ENCODE peak calls at places on chromosomes 4 and X, in four cellular contexts. V is NT2/D1, G is choroid plexus epithelial cell, I is GM23248. N is an unnamed sample.

GRCh38 chr4:139562067-139562684 is 6.2 kb upstream of the SETD7 start:
- DNase-seq in V (no peak), G (no peak), I (no peak), N (no peak)

GRCh38 chr4:138199568-138200235 is 42.4 kb downstream of the SLC7A11 start:
- DNase-seq in V (no peak), G (peak), I (peak), N (peak)

GRCh38 chr4:129384974-129385373 is 289.0 kb downstream of the C4orf33 start:
- DNase-seq in V (no peak), G (no peak), I (no peak), N (peak)

GRCh38 chrX:154412468-154412867 is 1.1 kb downstream of the TAFAZZIN start:
- DNase-seq in V (no peak), G (no peak), I (peak), N (peak)

GRCh38 chrX:110454336-110454735 is 95.7 kb downstream of the RTL9 start:
- DNase-seq in V (no peak), G (no peak), I (no peak), N (no peak)

GRCh38 chr4:1535926-1536578 is 129.8 kb upstream of the NKX1-1 start:
- DNase-seq in V (no peak), G (no peak), I (no peak), N (no peak)

GRCh38 chr4:76316131-76316530 is 9.6 kb downstream of the STBD1 start:
- DNase-seq in V (no peak), G (no peak), I (no peak), N (no peak)

GRCh38 chrX:132389480-132389879 is 99.4 kb downstream of the MBNL3 start:
- DNase-seq in V (no peak), G (no peak), I (no peak), N (no peak)

GRCh38 chr4:1183985-1184773 is 11.8 kb upstream of the SPON2 start:
- DNase-seq in V (no peak), G (no peak), I (no peak), N (no peak)

GRCh38 chr4:185682236-185682635 is 129.8 kb downstream of the SORBS2 start:
- DNase-seq in V (no peak), G (peak), I (peak), N (peak)

GRCh38 chrX:119398974-119399771 is at the start of gene SLC25A43:
- DNase-seq in V (no peak), G (no peak), I (peak), N (peak)

GRCh38 chr4:152643153-152644035 is 36.4 kb downstream of the TMEM154 start:
- DNase-seq in V (no peak), G (no peak), I (no peak), N (peak)

GRCh38 chr4:156560701-156561100 is 410.9 kb downstream of the PDGFC start:
- DNase-seq in V (no peak), G (no peak), I (peak), N (no peak)

GRCh38 chrX:136708348-136708747 is 60.4 kb downstream of the CD40LG start:
- DNase-seq in V (no peak), G (peak), I (peak), N (peak)

GRCh38 chr4:109820563-109820962 is 5.0 kb downstream of the GAR1 start:
- DNase-seq in V (no peak), G (no peak), I (peak), N (peak)

GRCh38 chr4:42627887-42628646 is 28.8 kb downstream of the ATP8A1 start:
- DNase-seq in V (no peak), G (no peak), I (no peak), N (peak)

GRCh38 chr4:128913228-128913627 is 103.7 kb downstream of the JADE1 start:
- DNase-seq in V (no peak), G (no peak), I (no peak), N (no peak)

GRCh38 chr4:86452323-86452995 is 92.6 kb upstream of the MAPK10 start:
- DNase-seq in V (no peak), G (peak), I (no peak), N (peak)

GRCh38 chr4:74237425-74237966 is 70.8 kb upstream of the EPGN start:
- DNase-seq in V (no peak), G (no peak), I (no peak), N (no peak)

GRCh38 chrX:70444326-70445196 is at the start of gene DLG3:
- DNase-seq in V (no peak), G (peak), I (peak), N (peak)

GRCh38 chr4:173835863-173836262 is 305.8 kb upstream of the HAND2 start:
- DNase-seq in V (peak), G (peak), I (peak), N (peak)

GRCh38 chrX:145552643-145553042 is 265.0 kb upstream of the SLITRK2 start:
- DNase-seq in V (no peak), G (no peak), I (no peak), N (no peak)
- H3K4me3 ChIP-seq in V (no peak), G (no peak), I (no peak), N (no peak)

GRCh38 chr4:4436244-4436823 is 49.4 kb downstream of the NSG1 start:
- DNase-seq in V (no peak), G (no peak), I (no peak), N (no peak)
- H3K4me3 ChIP-seq in V (no peak), G (no peak), I (no peak), N (no peak)

GRCh38 chr4:5999830-6000365 is 18.3 kb downstream of the C4orf50 start:
- DNase-seq in V (no peak), G (no peak), I (no peak), N (no peak)
- H3K4me3 ChIP-seq in V (no peak), G (no peak), I (no peak), N (no peak)

GRCh38 chr4:38002451-38003071 is 42.4 kb downstream of the PTTG2 start:
- DNase-seq in V (no peak), G (peak), I (peak), N (peak)

GRCh38 chr4:38003628-38004027 is 43.4 kb downstream of the PTTG2 start:
- DNase-seq in V (no peak), G (no peak), I (no peak), N (no peak)

GRCh38 chr4:38004062-38004461 is 43.9 kb downstream of the PTTG2 start:
- DNase-seq in V (no peak), G (peak), I (no peak), N (peak)

GRCh38 chr4:38003102-38003501 is 42.9 kb downstream of the PTTG2 start:
- DNase-seq in V (no peak), G (no peak), I (no peak), N (no peak)

GRCh38 chr4:38001927-38002326 is 41.7 kb downstream of the PTTG2 start:
- DNase-seq in V (peak), G (no peak), I (no peak), N (no peak)
- H3K4me3 ChIP-seq in V (no peak), G (no peak), I (no peak), N (no peak)

DNA sequence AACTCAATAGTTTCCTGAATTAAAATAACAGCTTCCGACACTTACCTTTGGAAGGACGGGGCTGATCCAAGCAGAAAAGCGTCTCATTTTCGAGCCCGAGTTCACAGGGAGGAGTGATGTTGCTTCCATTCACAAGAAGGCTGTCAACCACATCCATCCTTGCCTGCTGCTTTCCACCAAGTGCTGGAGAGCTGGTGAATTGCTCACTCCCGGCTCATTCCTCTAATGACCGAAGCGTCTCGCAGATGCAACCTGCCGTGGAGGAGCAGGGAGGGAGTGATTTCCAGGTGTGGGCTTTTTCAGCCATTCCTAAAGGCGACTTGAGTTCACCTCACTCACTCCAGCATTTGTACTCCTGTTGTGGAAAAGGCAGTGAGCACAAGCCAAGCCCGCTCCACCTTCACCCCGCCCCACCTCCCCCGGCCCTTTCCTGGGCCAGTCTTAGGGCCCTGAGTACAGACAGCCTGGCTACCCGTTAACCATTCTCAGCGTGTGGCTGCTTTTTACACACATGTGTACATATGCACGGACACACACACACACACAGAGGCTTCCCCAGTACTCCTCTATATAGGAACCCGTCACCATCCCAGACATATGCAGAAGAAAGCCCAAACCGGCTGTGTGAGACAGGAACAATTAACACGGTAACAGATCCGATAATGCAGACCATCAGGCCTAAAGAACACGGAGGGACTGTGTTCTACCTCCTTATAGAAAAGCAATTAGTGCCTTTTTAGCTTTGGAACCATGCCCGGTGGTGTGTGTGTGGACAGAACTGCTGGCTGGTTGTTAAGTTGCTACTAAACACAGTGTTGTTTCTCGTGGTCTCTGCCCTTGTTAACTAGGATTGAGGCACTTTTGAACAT is at the start of gene CCKAR:
- DNase-seq in V (no peak), G (no peak), I (no peak), N (peak)
- H3K4me3 ChIP-seq in V (no peak), G (no peak), I (no peak), N (peak)

DNA sequence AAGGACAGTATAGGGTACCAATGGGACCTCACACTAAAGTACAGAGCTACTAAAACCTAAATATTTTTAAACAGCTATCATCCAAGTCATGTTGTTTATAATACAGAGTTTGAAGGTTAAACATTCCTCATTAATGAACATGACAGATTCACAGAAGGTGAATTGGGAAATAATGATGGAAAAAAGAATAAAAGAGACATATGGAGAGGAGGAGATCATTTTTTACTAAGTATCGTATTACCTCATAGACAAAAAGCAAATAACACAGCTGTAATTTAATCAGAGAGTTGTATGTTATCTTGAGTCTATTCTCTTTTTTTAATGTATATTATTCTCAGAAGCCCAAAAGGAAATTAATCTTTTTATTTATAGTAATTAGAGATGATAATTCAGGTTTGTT is 7.9 kb downstream of the PLK4 start:
- DNase-seq in V (no peak), G (no peak), I (no peak), N (no peak)
- H3K4me3 ChIP-seq in V (no peak), G (no peak), I (no peak), N (no peak)

GRCh38 chr4:26936284-26937065 is 75.8 kb downstream of the STIM2 start:
- DNase-seq in V (no peak), G (peak), I (no peak), N (peak)
- H3K4me3 ChIP-seq in V (no peak), G (no peak), I (no peak), N (no peak)

DNA sequence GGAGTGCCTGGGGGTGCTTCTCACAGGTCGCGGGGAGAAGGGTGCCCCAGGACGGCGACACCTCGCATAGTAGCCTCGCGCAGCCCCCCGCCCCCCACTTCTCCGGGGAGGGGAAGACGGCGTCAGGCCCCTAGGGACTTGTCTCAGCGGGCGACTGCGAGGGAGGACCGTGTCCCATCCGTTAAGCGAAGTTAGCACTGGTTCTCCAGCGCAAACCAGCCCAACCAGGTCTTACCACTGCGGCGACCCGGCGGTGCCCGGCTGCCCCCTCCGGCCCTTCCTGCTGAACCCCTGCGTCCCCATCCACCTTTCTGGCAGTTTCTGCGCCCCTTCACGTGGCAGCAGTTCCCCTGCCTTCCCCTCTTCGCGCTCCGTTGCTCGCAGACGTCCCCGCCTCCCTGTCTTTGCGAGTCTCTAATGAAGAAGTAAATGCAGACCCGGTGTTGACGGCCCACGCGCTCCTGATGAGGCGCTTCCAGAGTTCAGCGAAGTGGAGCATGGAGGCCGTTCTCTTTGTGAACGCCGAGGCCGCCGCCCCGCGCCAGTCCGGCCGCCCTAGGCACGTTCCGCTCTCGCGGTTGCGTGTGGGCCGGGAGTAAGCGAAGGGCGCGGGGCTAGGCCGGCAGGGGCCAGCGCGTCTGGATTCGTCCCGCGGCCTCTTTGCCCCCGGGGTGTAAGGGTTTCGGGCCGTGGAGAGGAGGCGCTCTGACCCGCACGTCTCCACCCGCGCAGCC is 3.0 kb downstream of the SLIT2 start:
- DNase-seq in V (no peak), G (peak), I (peak), N (peak)
- H3K4me3 ChIP-seq in V (peak), G (peak), I (peak), N (peak)

GRCh38 chr4:25233194-25233593 is 639 bp upstream of the PI4K2B start:
- DNase-seq in V (no peak), G (no peak), I (no peak), N (no peak)

GRCh38 chr4:25236971-25237370 is 3.1 kb downstream of the PI4K2B start:
- DNase-seq in V (no peak), G (no peak), I (no peak), N (no peak)

GRCh38 chr4:25233737-25234389 is at the start of gene PI4K2B:
- DNase-seq in V (peak), G (peak), I (peak), N (peak)

GRCh38 chr4:25234390-25235367 is 846 bp downstream of the PI4K2B start:
- DNase-seq in V (no peak), G (peak), I (peak), N (peak)

GRCh38 chr4:25235401-25235800 is 1.6 kb downstream of the PI4K2B start:
- DNase-seq in V (no peak), G (no peak), I (no peak), N (no peak)
- H3K4me3 ChIP-seq in V (no peak), G (peak), I (peak), N (peak)

GRCh38 chr4:3724319-3725231 is 41.6 kb upstream of the ADRA2C start:
- DNase-seq in V (no peak), G (no peak), I (peak), N (no peak)
- H3K4me3 ChIP-seq in V (peak), G (no peak), I (no peak), N (no peak)

N was measured in cardiac fibroblast.